ENCODE peak calls at places on chromosome 19, in eight cellular contexts. One of them, this sample, is unnamed.
A peak's percentile ranks its signal among the peaks of the same experiment; 100 is the strongest.

GRCh38 chr19:31073485-31074221 is 275.6 kb downstream of the TSHZ3 start:
- DNase-seq in heart right ventricle: no peak
- DNase-seq in Jurkat, Clone E6-1: no peak
- DNase-seq in Right ventricle myocardium superior: no peak
- DNase-seq in DMS79 treated with DMSO at 0.1 percent for 48 hours: no peak
- DNase-seq in SW 1271: no peak
- DNase-seq in glutamatergic neuron: peak; percentile 72
- DNase-seq in IMR-90: no peak
- DNase-seq in this sample: no peak

GRCh38 chr19:35716735-35716984 is 1.1 kb upstream of the KMT2B start:
- DNase-seq in IMR-90: no peak
- DNase-seq in Jurkat, Clone E6-1: no peak
- DNase-seq in heart right ventricle: no peak
- DNase-seq in glutamatergic neuron: no peak
- DNase-seq in DMS79 treated with DMSO at 0.1 percent for 48 hours: peak; percentile 64
- DNase-seq in SW 1271: no peak
- DNase-seq in Right ventricle myocardium superior: no peak
- DNase-seq in this sample: no peak

GRCh38 chr19:45863335-45863839 is 440 bp upstream of the SYMPK start:
- DNase-seq in DMS79 treated with DMSO at 0.1 percent for 48 hours: no peak
- DNase-seq in Jurkat, Clone E6-1: no peak
- DNase-seq in Right ventricle myocardium superior: no peak
- DNase-seq in IMR-90: no peak
- DNase-seq in glutamatergic neuron: no peak
- DNase-seq in SW 1271: no peak
- DNase-seq in heart right ventricle: no peak
- DNase-seq in this sample: no peak

GRCh38 chr19:55255618-55256423 is 3.0 kb downstream of the PPP6R1 start:
- DNase-seq in Right ventricle myocardium superior: no peak
- DNase-seq in heart right ventricle: no peak
- DNase-seq in IMR-90: peak; percentile 60
- DNase-seq in DMS79 treated with DMSO at 0.1 percent for 48 hours: peak; percentile 42
- DNase-seq in glutamatergic neuron: no peak
- DNase-seq in Jurkat, Clone E6-1: peak; percentile 72
- DNase-seq in SW 1271: no peak
- DNase-seq in this sample: no peak

GRCh38 chr19:16244091-16244490 is 46.4 kb downstream of the AP1M1 start:
- DNase-seq in IMR-90: peak; percentile 80
- DNase-seq in SW 1271: no peak
- DNase-seq in heart right ventricle: no peak
- DNase-seq in Right ventricle myocardium superior: no peak
- DNase-seq in glutamatergic neuron: no peak
- DNase-seq in Jurkat, Clone E6-1: peak; percentile 70
- DNase-seq in DMS79 treated with DMSO at 0.1 percent for 48 hours: no peak
- DNase-seq in this sample: no peak

GRCh38 chr19:39737351-39737750 is 478 bp downstream of the CLC start:
- DNase-seq in DMS79 treated with DMSO at 0.1 percent for 48 hours: no peak
- DNase-seq in Jurkat, Clone E6-1: no peak
- DNase-seq in IMR-90: no peak
- DNase-seq in SW 1271: no peak
- DNase-seq in Right ventricle myocardium superior: no peak
- DNase-seq in glutamatergic neuron: no peak
- DNase-seq in heart right ventricle: no peak
- DNase-seq in this sample: no peak

GRCh38 chr19:5479958-5480357 is 24.7 kb downstream of the ZNRF4 start:
- DNase-seq in DMS79 treated with DMSO at 0.1 percent for 48 hours: no peak
- DNase-seq in SW 1271: no peak
- DNase-seq in glutamatergic neuron: no peak
- DNase-seq in IMR-90: no peak
- DNase-seq in Right ventricle myocardium superior: no peak
- DNase-seq in heart right ventricle: no peak
- DNase-seq in Jurkat, Clone E6-1: no peak
- DNase-seq in this sample: no peak

GRCh38 chr19:54325194-54325621 is 12.2 kb upstream of the LILRA5 start:
- DNase-seq in Jurkat, Clone E6-1: peak; percentile 66
- DNase-seq in SW 1271: peak; percentile 29
- DNase-seq in Right ventricle myocardium superior: no peak
- DNase-seq in glutamatergic neuron: no peak
- DNase-seq in DMS79 treated with DMSO at 0.1 percent for 48 hours: peak; percentile 18
- DNase-seq in heart right ventricle: no peak
- DNase-seq in IMR-90: peak; percentile 8
- DNase-seq in this sample: no peak

GRCh38 chr19:32480321-32480720 is 74.8 kb downstream of the DPY19L3 start:
- DNase-seq in IMR-90: no peak
- DNase-seq in DMS79 treated with DMSO at 0.1 percent for 48 hours: no peak
- DNase-seq in glutamatergic neuron: no peak
- DNase-seq in Jurkat, Clone E6-1: no peak
- DNase-seq in SW 1271: no peak
- DNase-seq in Right ventricle myocardium superior: no peak
- DNase-seq in heart right ventricle: no peak
- DNase-seq in this sample: no peak

GRCh38 chr19:4474504-4475136 is 2.5 kb downstream of the HDGFL2 start:
- DNase-seq in IMR-90: peak; percentile 68
- DNase-seq in glutamatergic neuron: peak; percentile 80
- DNase-seq in DMS79 treated with DMSO at 0.1 percent for 48 hours: peak; percentile 79
- DNase-seq in SW 1271: peak; percentile 21
- DNase-seq in Right ventricle myocardium superior: no peak
- DNase-seq in heart right ventricle: no peak
- DNase-seq in Jurkat, Clone E6-1: peak; percentile 70
- DNase-seq in this sample: no peak

GRCh38 chr19:38852231-38853044 is 2.7 kb upstream of the HNRNPL start:
- DNase-seq in glutamatergic neuron: peak; percentile 35
- DNase-seq in IMR-90: peak; percentile 79
- DNase-seq in Jurkat, Clone E6-1: no peak
- DNase-seq in SW 1271: peak; percentile 62
- DNase-seq in Right ventricle myocardium superior: peak; percentile 73
- DNase-seq in DMS79 treated with DMSO at 0.1 percent for 48 hours: no peak
- DNase-seq in heart right ventricle: peak; percentile 70
- DNase-seq in this sample: peak; percentile 96

GRCh38 chr19:13018037-13018914 is 23.0 kb downstream of the NFIX start:
- DNase-seq in IMR-90: peak; percentile 35
- DNase-seq in SW 1271: no peak
- DNase-seq in Right ventricle myocardium superior: peak; percentile 83
- DNase-seq in glutamatergic neuron: no peak
- DNase-seq in DMS79 treated with DMSO at 0.1 percent for 48 hours: no peak
- DNase-seq in heart right ventricle: peak; percentile 75
- DNase-seq in Jurkat, Clone E6-1: no peak
- DNase-seq in this sample: no peak